ENCODE peak calls at places on chromosomes 1 and 21, in ten cellular contexts. B, J, R, F, L, A, K, O, S and X are unnamed samples.
A peak's percentile ranks its signal among the peaks of the same experiment; 100 is the strongest.

GRCh38 chr1:57094749-57095148 is 128.9 kb upstream of the C8B start:
- DNase-seq in R (no peak), L (no peak), S (no peak), A (no peak), B (no peak), K (no peak), O (no peak), F (no peak), J (no peak), X (no peak)

GRCh38 chr1:9400425-9401079 is 107.9 kb downstream of the SPSB1 start:
- DNase-seq in L (no peak), J (no peak), A (no peak), B (no peak), O (no peak), R (no peak), K (no peak), S (peak; percentile 64), F (no peak), X (no peak)

GRCh38 chr1:205791568-205792180 is 16.4 kb upstream of the RAB29 start:
- DNase-seq in S (peak; percentile 76), R (peak; percentile 12), F (peak; percentile 72), O (peak; percentile 77), B (peak; percentile 77), L (peak; percentile 58), J (peak; percentile 47), A (peak; percentile 44), K (no peak), X (peak; percentile 11)

GRCh38 chr1:3945916-3946840 is 46.1 kb upstream of the C1orf174 start:
- DNase-seq in S (no peak), R (no peak), K (no peak), F (no peak), B (no peak), L (no peak), O (no peak), A (no peak), J (no peak), X (no peak)

GRCh38 chr1:180937624-180938225 is 25.0 kb downstream of the KIAA1614 start:
- DNase-seq in L (no peak), J (no peak), B (no peak), O (no peak), F (no peak), K (no peak), A (no peak), S (no peak), R (no peak), X (no peak)

GRCh38 chr1:214446772-214447556 is 104.4 kb downstream of the PTPN14 start:
- DNase-seq in R (no peak), L (no peak), B (peak; percentile 80), F (no peak), K (no peak), O (peak; percentile 68), S (no peak), A (peak; percentile 100), J (no peak), X (peak; percentile 85)

GRCh38 chr1:200708769-200709168 is 29.9 kb upstream of the CAMSAP2 start:
- DNase-seq in K (no peak), O (no peak), B (peak; percentile 9), S (no peak), J (no peak), A (peak; percentile 28), L (no peak), R (no peak), F (no peak), X (no peak)

GRCh38 chr1:187516874-187517273 is 688.1 kb downstream of the PLA2G4A start:
- DNase-seq in L (no peak), K (no peak), J (no peak), A (peak; percentile 71), R (no peak), S (no peak), B (no peak), F (no peak), O (no peak), X (no peak)

GRCh38 chr1:10853701-10854100 is 57.3 kb upstream of the CASZ1 start:
- DNase-seq in J (no peak), A (no peak), L (no peak), R (no peak), F (no peak), O (no peak), S (no peak), B (no peak), K (no peak), X (no peak)

GRCh38 chr21:31781737-31782136 is 49.8 kb upstream of the SCAF4 start:
- DNase-seq in S (no peak), F (no peak), O (peak; percentile 50), K (no peak), L (peak; percentile 49), A (peak; percentile 48), B (peak; percentile 38), J (no peak), R (no peak), X (peak; percentile 27)

GRCh38 chr1:234863596-234863995 is 253.6 kb upstream of the IRF2BP2 start:
- DNase-seq in R (no peak), O (no peak), J (no peak), B (peak; percentile 43), K (no peak), L (no peak), F (no peak), S (no peak), A (peak; percentile 25), X (no peak)

GRCh38 chr21:36788116-36788515 is 89.2 kb downstream of the SIM2 start:
- DNase-seq in A (peak; percentile 75), S (no peak), R (no peak), J (no peak), K (no peak), L (no peak), O (no peak), B (no peak), F (no peak), X (peak; percentile 82)

GRCh38 chr21:33127154-33127893 is 57.4 kb downstream of the OLIG1 start:
- DNase-seq in R (peak; percentile 5), B (peak; percentile 78), F (peak; percentile 88), O (peak; percentile 69), J (peak; percentile 89), S (peak; percentile 82), K (peak; percentile 7), L (peak; percentile 68), A (peak; percentile 69), X (peak; percentile 55)

GRCh38 chr21:38956791-38957571 is 151.3 kb downstream of the ETS2 start:
- DNase-seq in A (no peak), R (no peak), J (no peak), L (peak; percentile 100), O (peak; percentile 38), B (no peak), K (no peak), F (no peak), S (no peak), X (no peak)